ENCODE peak calls at places on chromosomes 4 and X, in four cellular contexts. X, M, H and J are unnamed samples.

GRCh38 chr4:90127706-90128345 is 632 bp downstream of the CCSER1 start:
- DNase-seq in X (no peak), M (no peak), H (peak), J (no peak)

GRCh38 chrX:135521405-135522131 is 1.1 kb downstream of the INTS6L start:
- DNase-seq in X (peak), M (peak), H (peak), J (peak)

GRCh38 chr4:149987330-149987751 is 90.9 kb upstream of the DCLK2 start:
- DNase-seq in X (no peak), M (no peak), H (no peak), J (no peak)

GRCh38 chrX:133859860-133860259 is 125.5 kb downstream of the GPC3 start:
- DNase-seq in X (no peak), M (no peak), H (no peak), J (no peak)

GRCh38 chr4:83473966-83474365 is 10.9 kb downstream of the ABRAXAS1 start:
- DNase-seq in X (no peak), M (no peak), H (no peak), J (no peak)

GRCh38 chrX:72094894-72095293 is 36.8 kb downstream of the RTL5 start:
- DNase-seq in X (peak), M (no peak), H (peak), J (peak)

GRCh38 chrX:17031827-17032226 is 85.4 kb downstream of the REPS2 start:
- DNase-seq in X (no peak), M (no peak), H (no peak), J (no peak)

GRCh38 chrX:49995795-49996455 is 73.5 kb downstream of the CLCN5 start:
- DNase-seq in X (no peak), M (peak), H (no peak), J (no peak)